ENCODE peak calls at places on chromosomes 1 and 21, in seven cellular contexts. H is natural killer cell; Q is gastroesophageal sphincter; L is activated T-cell treated with anti-CD3 and anti-CD28 coated beads, Interleukin-2, amount 50 U/mL, for 4 hours; E is Right ventricle myocardium superior; O is activated CD8-positive, alpha-beta memory T cell treated with anti-CD3 and anti-CD28 coated beads, Interleukin-2, amount 10 ng/mL, durations not matched to agents 7 days and 5 days; N is left ventricle myocardium superior. C is an unnamed sample.

GRCh38 chr1:220129479-220130210 is 35.7 kb downstream of the IARS2 start:
- ATAC-seq in O (no peak), L (peak), H (no peak), Q (no peak), N (no peak), E (no peak), C (peak)

GRCh38 chr1:97942161-97943123 is 21.6 kb upstream of the DPYD start:
- ATAC-seq in O (peak), E (no peak), Q (no peak), L (peak), N (no peak), H (no peak), C (peak)

GRCh38 chr1:173206816-173207595 is at the start of gene TNFSF4:
- ATAC-seq in E (peak), H (no peak), L (peak), O (no peak), Q (no peak), N (peak), C (peak)

GRCh38 chr1:5297199-5297877 is 642.9 kb downstream of the AJAP1 start:
- ATAC-seq in L (no peak), O (no peak), H (no peak), E (peak), N (peak), Q (no peak), C (no peak)

GRCh38 chr1:10263450-10264082 is 53.2 kb downstream of the KIF1B start:
- ATAC-seq in N (no peak), O (no peak), Q (no peak), L (no peak), H (no peak), E (no peak), C (no peak)

GRCh38 chr1:119885903-119886783 is 10.2 kb downstream of the ADAM30 start:
- ATAC-seq in L (peak), O (peak), E (peak), H (peak), Q (no peak), N (peak), C (peak)

GRCh38 chr1:218426343-218426657 is 81.2 kb downstream of the TGFB2 start:
- ATAC-seq in E (peak), H (no peak), N (peak), L (no peak), O (no peak), Q (peak), C (no peak)

GRCh38 chr1:49995734-49996133 is 28.0 kb downstream of the AGBL4 start:
- ATAC-seq in H (no peak), Q (no peak), O (no peak), N (no peak), L (no peak), E (no peak), C (no peak)

GRCh38 chr1:44588551-44588950 is 85.7 kb downstream of the TMEM53 start:
- ATAC-seq in E (no peak), Q (no peak), L (no peak), N (no peak), H (no peak), O (no peak), C (no peak)

GRCh38 chr21:29145354-29145782 is 14.9 kb downstream of the MAP3K7CL start:
- ATAC-seq in N (peak), Q (peak), L (no peak), O (no peak), E (peak), H (no peak), C (peak)

GRCh38 chr1:210598135-210598652 is 269.5 kb downstream of the HHAT start:
- ATAC-seq in L (no peak), H (no peak), N (peak), O (no peak), E (peak), Q (peak), C (no peak)

GRCh38 chr1:74729741-74730478 is 2.9 kb downstream of the CRYZ start:
- ATAC-seq in E (no peak), H (no peak), N (no peak), O (no peak), L (no peak), Q (no peak), C (peak)

GRCh38 chr1:89666640-89667039 is 33.7 kb downstream of the LRRC8C start:
- ATAC-seq in O (no peak), E (no peak), Q (no peak), N (no peak), L (peak), H (no peak), C (peak)

GRCh38 chr1:11281518-11282331 is 8.7 kb downstream of the UBIAD1 start:
- ATAC-seq in L (no peak), H (no peak), N (peak), E (peak), O (no peak), Q (peak), C (no peak)

GRCh38 chr1:5660141-5660935 is 331.9 kb downstream of the NPHP4 start:
- ATAC-seq in L (no peak), Q (peak), E (peak), H (no peak), O (no peak), N (peak), C (peak)

C was measured in activated T-helper 17 cell treated with anti-CD3 and anti-CD28 coated beads, Interleukin-2, amount 50 U/mL, for 72 hours.